ENCODE peak calls at places on chromosomes 13 and 19, in nine cellular contexts. W is NCI-H1105, R is GM23248, X is esophagus squamous epithelium, Z is cardiac fibroblast, H is RPMI8226, T is NCI-H460, I is AG20443, M is astrocyte. D is an unnamed sample.

GRCh38 chr19:14432817-14433453 is at the start of gene PKN1:
- DNase-seq in T (no peak), X (no peak), Z (peak), W (peak), R (peak), I (peak), M (no peak), H (peak), D (no peak)

GRCh38 chr13:42892760-42893159 is 99.3 kb downstream of the EPSTI1 start:
- DNase-seq in H (no peak), T (no peak), W (no peak), M (no peak), R (peak), X (no peak), Z (peak), I (peak), D (peak)

GRCh38 chr13:89380101-89380500 is 1708.9 kb downstream of the SLITRK5 start:
- DNase-seq in T (no peak), R (no peak), H (peak), Z (no peak), X (no peak), I (no peak), W (no peak), M (peak), D (peak)

GRCh38 chr13:103431880-103432279 is 365.7 kb upstream of the SLC10A2 start:
- DNase-seq in Z (no peak), T (no peak), R (no peak), I (no peak), M (no peak), W (peak), X (no peak), H (no peak), D (no peak)

GRCh38 chr19:3254520-3254919 is 30.1 kb downstream of the CELF5 start:
- DNase-seq in I (no peak), R (no peak), T (no peak), X (no peak), W (no peak), M (no peak), Z (no peak), H (no peak), D (no peak)

GRCh38 chr13:112159575-112160547 is 92.9 kb downstream of the SOX1 start:
- DNase-seq in Z (no peak), W (no peak), T (no peak), H (no peak), I (no peak), X (no peak), R (no peak), M (no peak), D (no peak)

GRCh38 chr19:50155520-50156109 is 7.5 kb downstream of the IZUMO2 start:
- DNase-seq in H (no peak), T (no peak), I (no peak), Z (no peak), X (no peak), M (no peak), R (no peak), W (no peak), D (no peak)

GRCh38 chr19:19670070-19670551 is 1.5 kb downstream of the ZNF101 start:
- DNase-seq in M (no peak), Z (no peak), R (peak), W (no peak), H (no peak), X (no peak), T (no peak), I (no peak), D (no peak)

GRCh38 chr13:73901324-73902068 is 232.7 kb downstream of the KLF12 start:
- DNase-seq in Z (no peak), R (no peak), H (no peak), I (no peak), X (no peak), M (no peak), T (no peak), W (no peak), D (no peak)

GRCh38 chr13:67223742-67224141 is 6.4 kb downstream of the PCDH9 start:
- DNase-seq in M (peak), H (no peak), I (no peak), X (no peak), Z (no peak), W (no peak), T (no peak), R (no peak), D (no peak)

GRCh38 chr13:110197471-110197870 is 109.5 kb downstream of the COL4A1 start:
- DNase-seq in I (no peak), H (no peak), R (no peak), Z (no peak), W (no peak), T (no peak), X (no peak), M (no peak), D (no peak)

GRCh38 chr13:76048675-76049396 is 412.7 kb downstream of the LMO7 start:
- DNase-seq in M (no peak), H (no peak), Z (no peak), R (no peak), X (no peak), T (peak), I (no peak), W (peak), D (no peak)

GRCh38 chr13:38429916-38430315 is 80.3 kb downstream of the UFM1 start:
- DNase-seq in M (no peak), Z (no peak), R (no peak), X (no peak), I (no peak), W (no peak), H (no peak), T (no peak), D (no peak)

GRCh38 chr19:20422616-20423205 is 142.9 kb downstream of the ZNF737 start:
- DNase-seq in X (no peak), T (no peak), M (no peak), H (no peak), W (no peak), R (peak), Z (peak), I (no peak), D (peak)

GRCh38 chr13:62040806-62041205 is 625.2 kb upstream of the PCDH20 start:
- DNase-seq in R (no peak), Z (no peak), X (no peak), W (no peak), I (no peak), H (no peak), T (no peak), M (no peak), D (no peak)

GRCh38 chr19:42553292-42554045 is 25.2 kb upstream of the CEACAM1 start:
- DNase-seq in X (no peak), I (peak), M (peak), Z (peak), R (peak), H (no peak), T (no peak), W (no peak), D (peak)

GRCh38 chr19:35895911-35896642 is 4.3 kb downstream of the NFKBID start:
- DNase-seq in I (no peak), M (no peak), W (no peak), T (no peak), H (no peak), Z (no peak), R (no peak), X (no peak), D (no peak)

GRCh38 chr13:45658586-45659235 is 43.2 kb upstream of the ERICH6B start:
- DNase-seq in T (no peak), I (peak), R (peak), Z (peak), M (peak), H (no peak), W (no peak), X (no peak), D (peak)

GRCh38 chr13:95604534-95604915 is 40.0 kb downstream of the DZIP1 start:
- DNase-seq in X (no peak), Z (no peak), H (no peak), R (no peak), M (peak), W (no peak), I (no peak), T (no peak), D (peak)

GRCh38 chr19:45499196-45500180 is 1.2 kb downstream of the PPM1N start:
- DNase-seq in R (peak), M (no peak), Z (peak), X (no peak), I (no peak), T (no peak), H (peak), W (no peak), D (peak)

GRCh38 chr13:100378533-100378932 is 210.1 kb downstream of the GGACT start:
- DNase-seq in M (no peak), H (no peak), T (no peak), Z (no peak), I (no peak), W (no peak), R (no peak), X (no peak), D (no peak)

GRCh38 chr19:19487077-19488040 is 28.0 kb downstream of the TSSK6 start:
- DNase-seq in I (no peak), X (no peak), T (no peak), W (no peak), Z (no peak), H (no peak), R (no peak), M (no peak), D (no peak)

GRCh38 chr13:36395280-36395679 is 37.0 kb upstream of the CCNA1 start:
- DNase-seq in X (no peak), I (peak), M (peak), Z (peak), W (no peak), H (no peak), R (peak), T (no peak), D (peak)

GRCh38 chr13:26946675-26947342 is 186.2 kb upstream of the GPR12 start:
- DNase-seq in I (peak), R (peak), Z (peak), X (no peak), W (peak), T (peak), M (peak), H (peak), D (peak)

GRCh38 chr19:36169084-36169760 is 17.0 kb upstream of the COX7A1 start:
- DNase-seq in W (peak), X (no peak), R (no peak), M (no peak), I (no peak), H (no peak), Z (peak), T (no peak), D (no peak)

GRCh38 chr13:62510906-62511655 is 1095.4 kb upstream of the PCDH20 start:
- DNase-seq in H (no peak), I (no peak), R (no peak), Z (no peak), X (no peak), W (no peak), T (no peak), M (no peak), D (no peak)

GRCh38 chr13:31200636-31200970 is 828 bp downstream of the B3GLCT start:
- DNase-seq in R (no peak), Z (no peak), M (no peak), H (peak), I (no peak), T (no peak), W (no peak), X (no peak), D (no peak)

D was measured in choroid plexus epithelial cell.